ENCODE peak calls at places on chromosome 4, in six cellular contexts. C is BJ; Y is NCI-H146; S is body of pancreas; F is left kidney; R is stimulated activated naive B cell treated with anti-CD40 and anti-IgM and Interleukin-4, amounts not matched to agents 10 μg/mL and 1 μg/mL and 100 μg/mL, for 72 hours. N is an unnamed sample.

GRCh38 chr4:55030606-55031005 is 94.8 kb downstream of the KDR start:
- DNase-seq in R (no peak), S (no peak), C (no peak), F (peak), Y (no peak), N (peak)

GRCh38 chr4:151921371-151921770 is 160.6 kb upstream of the GATB start:
- DNase-seq in C (no peak), F (no peak), S (no peak), R (no peak), Y (no peak), N (no peak)

GRCh38 chr4:146585761-146586333 is 52.8 kb upstream of the POU4F2 start:
- DNase-seq in R (no peak), Y (no peak), S (no peak), C (peak), F (no peak), N (no peak)

GRCh38 chr4:151716324-151716723 is 44.5 kb downstream of the GATB start:
- DNase-seq in F (no peak), S (no peak), C (no peak), Y (no peak), R (no peak), N (no peak)

GRCh38 chr4:68724426-68724825 is 54.0 kb upstream of the UGT2B15 start:
- DNase-seq in R (no peak), S (peak), Y (peak), C (no peak), F (no peak), N (no peak)

GRCh38 chr4:48546336-48546735 is 56.3 kb downstream of the ZAR1 start:
- DNase-seq in F (peak), R (no peak), S (peak), C (no peak), Y (peak), N (peak)

GRCh38 chr4:150090836-150091235 is 12.6 kb downstream of the DCLK2 start:
- DNase-seq in Y (no peak), C (no peak), R (no peak), F (no peak), S (no peak), N (no peak)

GRCh38 chr4:186823989-186824388 is 100.3 kb upstream of the FAT1 start:
- DNase-seq in S (no peak), Y (no peak), R (no peak), F (no peak), C (no peak), N (no peak)

GRCh38 chr4:80240976-80241375 is 25.5 kb upstream of the FGF5 start:
- DNase-seq in R (no peak), F (no peak), Y (no peak), C (no peak), S (no peak), N (no peak)

GRCh38 chr4:184370711-184371389 is 103.5 kb downstream of the IRF2 start:
- DNase-seq in Y (no peak), S (no peak), C (no peak), R (no peak), F (no peak), N (no peak)

GRCh38 chr4:25405453-25405852 is 28.4 kb downstream of the ANAPC4 start:
- DNase-seq in R (no peak), Y (no peak), C (no peak), S (no peak), F (no peak), N (no peak)

GRCh38 chr4:89998350-89999098 is 103.9 kb downstream of the MMRN1 start:
- DNase-seq in C (no peak), F (no peak), R (no peak), Y (no peak), S (no peak), N (peak)

GRCh38 chr4:169009281-169010124 is 552 bp downstream of the CBR4 start:
- DNase-seq in R (peak), Y (peak), S (peak), C (no peak), F (peak), N (peak)

GRCh38 chr4:70721747-70722146 is at the start of gene RUFY3:
- DNase-seq in S (peak), Y (peak), R (no peak), C (peak), F (peak), N (no peak)

GRCh38 chr4:5019796-5020195 is 538 bp upstream of the CYTL1 start:
- DNase-seq in Y (no peak), S (no peak), C (no peak), F (no peak), R (no peak), N (no peak)

GRCh38 chr4:169619518-169619957 is 840 bp upstream of the CLCN3 start:
- DNase-seq in F (peak), C (no peak), Y (peak), S (peak), R (peak), N (peak)

GRCh38 chr4:175412744-175413143 is 399.3 kb downstream of the GPM6A start:
- DNase-seq in C (peak), Y (no peak), S (no peak), F (no peak), R (no peak), N (no peak)

GRCh38 chr4:109574443-109574850 is 14.4 kb downstream of the MCUB start:
- DNase-seq in C (no peak), F (no peak), S (no peak), Y (peak), R (no peak), N (peak)

GRCh38 chr4:68817386-68817785 is 1.6 kb downstream of the UGT2B10 start:
- DNase-seq in Y (peak), F (no peak), C (no peak), S (no peak), R (no peak), N (no peak)

GRCh38 chr4:88189881-88190585 is 31.6 kb upstream of the ABCG2 start:
- DNase-seq in F (no peak), S (no peak), R (no peak), Y (no peak), C (no peak), N (peak)

GRCh38 chr4:47349323-47349722 is 114.2 kb downstream of the COMMD8 start:
- DNase-seq in R (no peak), F (no peak), C (no peak), Y (no peak), S (no peak), N (no peak)

GRCh38 chr4:170589597-170590191 is 499.9 kb upstream of the AADAT start:
- DNase-seq in C (no peak), R (no peak), Y (peak), F (peak), S (no peak), N (peak)

GRCh38 chr4:169096221-169096620 is 86.2 kb upstream of the CBR4 start:
- DNase-seq in C (no peak), S (no peak), F (no peak), R (no peak), Y (no peak), N (no peak)

GRCh38 chr4:74660866-74661265 is 133.5 kb downstream of the BTC start:
- DNase-seq in R (no peak), F (no peak), C (no peak), S (no peak), Y (no peak), N (no peak)

GRCh38 chr4:177446571-177446970 is 4.3 kb upstream of the AGA start:
- DNase-seq in F (no peak), S (no peak), R (no peak), C (no peak), Y (no peak), N (no peak)

GRCh38 chr4:16250665-16251365 is 24.5 kb upstream of the TAPT1 start:
- DNase-seq in R (no peak), S (no peak), F (peak), C (no peak), Y (no peak), N (peak)